ENCODE peak calls at places on chromosomes 7 and 10, in four cellular contexts. N, S, P and I are unnamed samples.

GRCh38 chr7:79513271-79513670 is 59.8 kb upstream of the MAGI2 start:
- ATAC-seq in S (no peak), P (no peak), N (no peak), I (no peak)

GRCh38 chr7:80795174-80795573 is 123.7 kb downstream of the SEMA3C start:
- ATAC-seq in N (no peak), S (peak), P (no peak), I (peak)

GRCh38 chr10:115001506-115002381 is 63.7 kb downstream of the TRUB1 start:
- ATAC-seq in N (peak), S (peak), P (peak), I (peak)

GRCh38 chr7:91299952-91300775 is 35.9 kb downstream of the FZD1 start:
- ATAC-seq in P (no peak), S (peak), N (no peak), I (peak)

GRCh38 chr10:4127518-4128315 is 342.7 kb upstream of the KLF6 start:
- ATAC-seq in P (no peak), N (no peak), S (peak), I (peak)

GRCh38 chr10:85145966-85146365 is 817.6 kb downstream of the CCSER2 start:
- ATAC-seq in N (no peak), S (no peak), P (no peak), I (no peak)

GRCh38 chr7:89695241-89695640 is 459.0 kb upstream of the STEAP1 start:
- ATAC-seq in N (no peak), P (no peak), S (no peak), I (no peak)

GRCh38 chr10:114970515-114970914 is 32.5 kb downstream of the TRUB1 start:
- ATAC-seq in P (peak), N (peak), S (peak), I (no peak)

GRCh38 chr10:98589007-98589406 is 142.3 kb upstream of the HPS1 start:
- ATAC-seq in P (no peak), N (no peak), S (no peak), I (no peak)

GRCh38 chr10:4316166-4316810 is 509.7 kb upstream of the AKR1E2 start:
- ATAC-seq in S (peak), P (peak), N (no peak), I (no peak)

GRCh38 chr10:6386346-6386745 is 183.6 kb downstream of the PFKFB3 start:
- ATAC-seq in S (peak), N (no peak), P (no peak), I (peak)

GRCh38 chr10:6385683-6386082 is 183.0 kb downstream of the PFKFB3 start:
- ATAC-seq in N (no peak), P (no peak), S (no peak), I (no peak)

GRCh38 chr10:6384847-6385246 is 182.1 kb downstream of the PFKFB3 start:
- ATAC-seq in S (no peak), N (no peak), P (no peak), I (no peak)

GRCh38 chr10:6388261-6388893 is 185.6 kb downstream of the PFKFB3 start:
- ATAC-seq in N (no peak), S (no peak), P (no peak), I (no peak)

DNA sequence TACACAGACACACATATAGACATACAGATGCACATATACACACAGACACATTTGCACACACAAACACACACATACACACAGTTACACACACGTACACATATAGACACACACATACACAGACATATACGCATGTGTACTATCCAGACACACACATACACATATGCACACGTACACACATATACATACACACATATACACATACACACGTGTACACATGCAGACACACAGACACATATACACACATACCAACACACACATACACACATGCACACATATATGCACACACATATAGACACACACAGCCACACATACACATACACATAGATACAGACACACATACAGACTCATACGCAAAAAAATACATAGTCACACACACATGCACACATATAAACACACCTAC is 184.2 kb downstream of the PFKFB3 start:
- ATAC-seq in N (no peak), P (no peak), S (no peak), I (no peak)
- H3K4me3 ChIP-seq in N (no peak), P (no peak), S (no peak), I (no peak)

DNA sequence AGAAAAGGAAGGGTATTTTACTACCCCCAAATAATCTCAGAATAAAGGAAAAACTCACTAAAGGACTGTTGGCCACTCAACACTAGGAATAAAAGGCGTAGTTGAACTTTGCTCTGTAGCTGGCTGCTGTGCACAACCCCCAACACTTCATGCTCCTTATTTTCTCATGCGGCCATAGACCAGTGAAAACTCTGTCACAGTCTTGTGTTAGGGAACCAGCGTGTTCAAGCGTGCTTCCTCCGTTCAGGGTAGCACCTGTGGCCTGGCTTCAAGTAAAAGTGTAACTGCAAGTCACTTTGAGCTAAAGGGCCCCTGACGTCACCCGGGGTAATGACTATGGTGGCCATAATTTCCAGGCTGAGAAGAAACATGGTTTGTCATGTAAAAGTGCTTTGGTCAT is 27.0 kb downstream of the BLNK start:
- ATAC-seq in S (no peak), P (no peak), N (no peak), I (no peak)
- H3K4me3 ChIP-seq in S (no peak), P (no peak), N (no peak), I (no peak)

GRCh38 chr7:92749832-92750231 is 86.5 kb downstream of the CDK6 start:
- ATAC-seq in S (no peak), P (no peak), N (no peak), I (no peak)

GRCh38 chr7:92748509-92748908 is 87.9 kb downstream of the CDK6 start:
- ATAC-seq in P (no peak), S (no peak), N (peak), I (no peak)

GRCh38 chr7:92750961-92751360 is 85.4 kb downstream of the CDK6 start:
- ATAC-seq in N (no peak), S (no peak), P (no peak), I (no peak)

GRCh38 chr7:92750440-92750839 is 85.9 kb downstream of the CDK6 start:
- ATAC-seq in S (no peak), N (no peak), P (no peak), I (no peak)

DNA sequence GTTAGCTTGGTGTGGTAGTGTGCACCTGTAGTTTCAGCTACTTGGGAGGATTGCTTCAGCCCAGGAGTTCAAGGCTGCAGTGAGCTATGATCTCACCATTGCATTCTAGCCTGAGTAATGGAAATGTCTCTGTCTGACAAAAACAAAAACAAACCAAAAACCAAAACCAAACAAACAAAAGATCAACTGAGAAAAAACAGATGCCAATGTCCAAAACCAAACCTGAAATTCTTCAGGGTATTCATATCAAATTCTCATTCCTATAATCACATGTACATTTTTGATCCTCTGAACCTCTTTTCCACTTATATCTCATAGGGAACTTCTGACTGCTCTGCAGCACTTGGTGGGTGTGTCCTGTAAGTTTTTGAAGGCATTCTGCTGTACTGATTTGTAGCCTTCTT is 87.0 kb downstream of the CDK6 start:
- ATAC-seq in N (no peak), S (no peak), P (peak), I (no peak)
- H3K4me3 ChIP-seq in N (no peak), S (no peak), P (no peak), I (no peak)

GRCh38 chr7:100887186-100887954 is 2.1 kb downstream of the UFSP1 start:
- ATAC-seq in P (no peak), S (no peak), N (no peak), I (no peak)

GRCh38 chr7:100886936-100887185 is 2.7 kb downstream of the UFSP1 start:
- ATAC-seq in S (no peak), N (no peak), P (no peak), I (no peak)

GRCh38 chr7:100884741-100885439 is 4.6 kb downstream of the UFSP1 start:
- ATAC-seq in N (no peak), S (no peak), P (no peak), I (no peak)

GRCh38 chr7:100886142-100886935 is 3.2 kb downstream of the UFSP1 start:
- ATAC-seq in P (no peak), N (no peak), S (no peak), I (no peak)

GRCh38 chr7:100885440-100886141 is 3.9 kb downstream of the UFSP1 start:
- ATAC-seq in N (no peak), P (no peak), S (no peak), I (no peak)
- H3K4me3 ChIP-seq in N (no peak), P (no peak), S (no peak), I (no peak)

GRCh38 chr10:117535752-117536358 is 6.7 kb upstream of the EMX2 start:
- ATAC-seq in P (no peak), S (no peak), N (no peak), I (no peak)

GRCh38 chr10:117536359-117536861 is 6.1 kb upstream of the EMX2 start:
- ATAC-seq in N (no peak), S (no peak), P (no peak), I (no peak)

GRCh38 chr10:117536862-117537435 is 5.6 kb upstream of the EMX2 start:
- ATAC-seq in S (no peak), P (no peak), N (no peak), I (no peak)

GRCh38 chr10:117537904-117538524 is 4.5 kb upstream of the EMX2 start:
- ATAC-seq in N (no peak), P (no peak), S (peak), I (no peak)

GRCh38 chr10:117537436-117537903 is 5.1 kb upstream of the EMX2 start:
- ATAC-seq in N (no peak), P (peak), S (peak), I (no peak)
- H3K4me3 ChIP-seq in N (no peak), P (no peak), S (peak), I (peak)

GRCh38 chr7:100865971-100866720 is 1.0 kb upstream of the TRIP6 start:
- ATAC-seq in N (no peak), P (no peak), S (peak), I (peak)

GRCh38 chr7:100867040-100867795 is at the start of gene TRIP6:
- ATAC-seq in N (peak), S (peak), P (peak), I (peak)

GRCh38 chr7:100866721-100867039 is 507 bp upstream of the TRIP6 start:
- ATAC-seq in N (peak), S (no peak), P (no peak), I (no peak)

GRCh38 chr7:100864263-100864845 is 2.8 kb upstream of the TRIP6 start:
- ATAC-seq in S (no peak), N (no peak), P (no peak), I (no peak)

GRCh38 chr7:100865372-100865911 is 1.7 kb upstream of the TRIP6 start:
- ATAC-seq in S (no peak), P (peak), N (no peak), I (no peak)
- H3K4me3 ChIP-seq in S (no peak), P (no peak), N (no peak), I (no peak)

GRCh38 chr10:91796332-91797076 is 1.7 kb upstream of the TNKS2 start:
- ATAC-seq in S (no peak), P (peak), N (peak), I (no peak)
- H3K4me3 ChIP-seq in S (peak), P (peak), N (peak), I (peak)

GRCh38 chr7:77416621-77417371 is 647 bp upstream of the GSAP start:
- ATAC-seq in S (peak), N (no peak), P (peak), I (no peak)
- H3K4me3 ChIP-seq in S (peak), N (no peak), P (peak), I (peak)

DNA sequence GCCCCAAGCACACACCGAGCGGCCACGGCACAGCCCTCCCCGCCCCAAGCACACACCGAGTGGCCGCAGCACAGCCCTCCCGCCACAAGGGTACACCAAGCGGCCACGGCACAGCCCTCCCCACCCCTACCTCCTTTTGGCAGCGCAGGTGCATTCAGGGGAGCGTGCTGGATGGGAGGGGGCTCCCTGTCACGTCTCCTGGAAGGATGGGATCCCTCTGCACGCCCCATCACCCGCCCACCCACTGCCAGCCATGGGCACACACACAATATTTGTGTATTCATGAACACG is 482.7 kb downstream of the DNAJB6 start:
- ATAC-seq in P (no peak), S (no peak), N (no peak), I (no peak)
- H3K4me3 ChIP-seq in P (no peak), S (no peak), N (no peak), I (no peak)

GRCh38 chr7:143243011-143243410 is 20.2 kb upstream of the GSTK1 start:
- ATAC-seq in S (no peak), N (no peak), P (no peak), I (no peak)
- H3K4me3 ChIP-seq in S (no peak), N (no peak), P (no peak), I (no peak)